ENCODE peak calls at places on chromosomes 4 and X, in five cellular contexts. I is tibial artery; Q is CD8-positive, alpha-beta T cell; J is K562; F is CD4-positive, alpha-beta T cell. G is an unnamed sample.

GRCh38 chrX:3312109-3312508 is 34.3 kb downstream of the MXRA5 start:
- DNase-seq in I (no peak), Q (no peak), J (no peak), F (no peak), G (no peak)

GRCh38 chrX:150308532-150309157 is 54.5 kb upstream of the MAMLD1 start:
- DNase-seq in I (no peak), Q (no peak), J (no peak), F (no peak), G (no peak)

GRCh38 chr4:47933798-47934197 is 19.4 kb upstream of the NFXL1 start:
- DNase-seq in I (no peak), Q (no peak), J (peak; percentile 42), F (no peak), G (no peak)

GRCh38 chr4:73891739-73892405 is 22.7 kb downstream of the CXCL1 start:
- DNase-seq in I (no peak), Q (no peak), J (no peak), F (no peak), G (no peak)

GRCh38 chr4:88457307-88458090 is 580 bp downstream of the HERC5 start:
- DNase-seq in I (peak; percentile 26), Q (no peak), J (no peak), F (no peak), G (no peak)

GRCh38 chrX:11287505-11287904 is 5.7 kb upstream of the AMELX start:
- DNase-seq in I (no peak), Q (no peak), J (no peak), F (no peak), G (no peak)

GRCh38 chr4:28523791-28524190 is 1663.2 kb downstream of the STIM2 start:
- DNase-seq in I (no peak), Q (no peak), J (no peak), F (no peak), G (no peak)

GRCh38 chr4:113325876-113326615 is 276.6 kb downstream of the ANK2 start:
- DNase-seq in I (no peak), Q (no peak), J (no peak), F (no peak), G (no peak)

GRCh38 chr4:185708348-185708747 is 103.6 kb downstream of the SORBS2 start:
- DNase-seq in I (no peak), Q (no peak), J (no peak), F (no peak), G (no peak)

DNA sequence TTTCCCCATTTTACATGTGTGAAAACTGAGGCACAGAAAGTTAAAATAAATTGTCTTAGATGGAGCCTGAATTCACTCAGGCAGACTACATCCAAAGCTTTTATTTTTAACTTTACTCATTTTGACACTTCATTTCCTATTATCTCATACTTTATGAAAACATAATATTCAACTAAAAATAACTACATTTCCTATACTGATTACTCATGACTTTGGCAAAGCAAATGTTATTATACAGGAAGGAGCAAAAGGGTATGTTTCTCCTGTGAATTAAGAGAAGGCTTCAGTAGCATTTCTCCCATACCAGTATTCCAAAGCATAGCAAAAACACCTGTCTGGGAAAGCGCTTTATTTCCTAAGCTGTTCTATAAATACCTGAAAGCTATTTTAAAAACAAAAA is 178.6 kb downstream of the ADAMTS3 start:
- DNase-seq in I (no peak), Q (no peak), J (no peak), F (no peak), G (no peak)
- H3K27me3 ChIP-seq in I (no peaks in the 10 kb centered on the region), Q (no peaks in the 10 kb centered on the region), J (no peaks in the 10 kb centered on the region), F (no peaks in the 10 kb centered on the region), G (no peaks in the 10 kb centered on the region)

DNA sequence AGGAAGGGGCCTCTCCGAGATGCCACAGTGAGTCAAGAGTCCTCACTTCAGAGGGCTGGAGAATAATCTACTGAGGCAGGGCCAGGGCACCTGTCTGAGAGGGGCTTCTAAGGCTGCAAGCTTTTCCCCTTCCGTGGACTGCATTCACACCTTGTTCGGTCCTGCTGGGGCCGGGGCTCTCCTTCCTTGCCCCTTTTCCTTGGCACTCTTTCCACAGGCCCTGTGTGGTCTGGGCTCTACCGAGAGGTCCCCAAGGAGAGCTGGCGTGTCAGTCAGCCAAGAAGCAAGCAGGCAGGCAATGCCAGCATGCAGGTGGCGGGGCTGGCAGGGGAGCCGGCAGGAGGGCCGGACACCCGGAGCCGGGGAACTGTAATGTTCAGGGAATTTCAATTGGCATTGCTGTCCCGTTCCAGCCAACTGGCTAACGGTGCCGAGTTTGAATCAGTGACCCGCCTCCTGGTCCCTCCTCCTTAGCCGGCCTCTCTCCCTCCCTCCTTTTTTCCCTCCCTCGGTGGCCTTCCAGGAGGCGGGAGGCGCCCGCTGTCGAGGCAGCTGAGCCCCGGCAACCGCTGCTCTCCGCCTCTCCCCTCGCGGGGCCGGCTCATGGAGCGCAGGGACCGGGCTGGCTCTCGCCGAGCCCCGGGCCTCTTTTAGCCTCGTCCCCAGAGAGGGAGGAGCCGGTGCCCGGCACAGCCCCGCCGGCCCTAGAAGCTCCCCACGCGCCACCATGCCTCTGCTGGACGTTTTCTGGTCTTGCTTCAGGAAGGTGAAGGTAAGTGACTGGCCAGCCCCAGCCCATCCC is at the start of gene STARD8:
- DNase-seq in I (no peak), Q (no peak), J (peak; percentile 55), F (no peak), G (no peak)
- TF ChIP-seq CTCF in I (no peak), Q (no peak), J (peak; percentile 19), F (no peak), G (no peak)

DNA sequence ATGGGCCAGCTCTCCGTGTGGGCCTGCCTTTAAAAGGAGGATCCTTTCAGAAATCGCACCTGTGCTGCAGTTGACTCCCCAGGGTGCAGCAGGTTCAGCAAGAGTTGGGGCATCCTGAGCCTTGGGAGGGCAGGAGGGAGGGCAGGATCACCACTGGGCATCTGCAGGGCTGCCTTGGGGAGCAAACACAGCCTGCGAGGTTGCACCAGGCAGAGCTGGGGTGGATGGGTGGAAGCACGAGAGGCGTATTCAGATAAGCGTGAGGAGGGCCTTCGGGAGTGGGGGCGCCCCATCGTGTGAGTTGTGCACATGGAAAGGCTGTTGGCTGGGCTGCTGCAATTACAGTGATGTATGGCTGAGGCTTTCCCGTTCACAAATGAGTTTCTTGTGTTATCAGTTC is 55.6 kb downstream of the PSAPL1 start:
- DNase-seq in I (no peak), Q (no peak), J (no peak), F (no peak), G (no peak)
- H3K27me3 ChIP-seq in I (no peaks in the 10 kb centered on the region), Q (no peaks in the 10 kb centered on the region), J (peaks cover 47% of the 10 kb centered on the region), F (peaks cover 24% of the 10 kb centered on the region), G (no peaks in the 10 kb centered on the region)

DNA sequence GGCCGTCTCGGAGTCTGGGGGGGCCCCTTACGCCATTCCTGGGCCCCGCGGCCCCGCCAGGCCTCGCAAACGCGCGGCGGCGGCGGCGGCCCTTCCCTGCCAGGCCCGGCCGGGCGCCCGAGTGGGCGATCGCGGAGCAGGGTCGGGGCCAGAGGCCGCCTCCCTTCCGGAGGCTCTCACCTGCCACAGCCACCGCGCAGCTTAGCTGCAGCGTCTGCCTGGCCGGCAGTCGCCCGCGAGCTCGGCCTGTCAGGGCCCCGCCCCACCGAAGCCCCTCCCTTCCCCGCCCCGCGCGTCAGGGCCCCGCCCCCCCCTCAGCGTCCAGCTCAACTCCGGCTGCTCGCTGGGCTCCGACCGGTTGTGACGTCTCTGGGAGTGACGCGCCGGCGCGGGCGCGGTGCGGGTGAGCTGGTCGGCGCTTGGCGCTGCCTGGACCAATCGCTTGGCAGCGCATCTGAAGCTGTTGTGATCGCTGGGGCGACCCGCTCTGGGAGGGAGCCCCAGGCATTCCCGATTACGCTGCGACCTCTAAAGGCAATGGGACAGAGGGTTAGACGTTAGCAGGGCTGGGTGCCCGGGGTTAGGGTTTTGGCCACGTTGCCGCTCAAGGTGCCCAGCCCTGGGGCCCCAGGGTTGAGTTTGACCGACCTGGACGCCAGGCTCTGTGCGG is at the start of gene SLC10A3:
- DNase-seq in I (peak; percentile 90), Q (peak; percentile 77), J (peak; percentile 93), F (peak; percentile 84), G (peak; percentile 97)
- TF ChIP-seq CTCF in I (no peak), Q (no peak), J (peak; percentile 42), F (no peak), G (no peak)

GRCh38 chrX:108361316-108361715 is 76.9 kb downstream of the COL4A6 start:
- DNase-seq in I (no peak), Q (no peak), J (no peak), F (no peak), G (no peak)
- H3K27me3 ChIP-seq in I (no peaks in the 10 kb centered on the region), Q (no peaks in the 10 kb centered on the region), J (no peaks in the 10 kb centered on the region), F (no peaks in the 10 kb centered on the region), G (no peaks in the 10 kb centered on the region)

DNA sequence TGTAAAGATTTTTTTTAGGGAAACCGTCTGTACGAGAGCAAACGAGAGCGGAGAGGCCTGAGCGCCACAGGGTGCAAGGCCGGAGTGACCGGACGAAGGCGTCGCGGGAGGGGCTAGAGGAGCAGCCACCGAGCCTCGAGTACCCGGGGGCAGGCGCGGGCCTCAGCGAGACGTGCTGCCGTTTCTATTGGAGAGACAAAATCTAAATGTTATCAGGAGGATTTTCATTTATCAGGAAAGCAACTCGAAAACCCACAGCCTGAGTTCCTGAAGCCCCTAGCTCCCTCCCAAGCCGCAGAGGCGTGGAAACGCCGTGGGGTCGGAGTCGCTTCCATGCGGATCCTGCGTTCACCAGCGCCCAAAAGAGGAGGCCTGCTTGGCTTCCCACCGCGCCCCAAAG is 194.3 kb downstream of the MGST2 start:
- DNase-seq in I (no peak), Q (no peak), J (no peak), F (no peak), G (no peak)
- TF ChIP-seq CTCF in I (no peak), Q (no peak), J (no peak), F (no peak), G (no peak)

DNA sequence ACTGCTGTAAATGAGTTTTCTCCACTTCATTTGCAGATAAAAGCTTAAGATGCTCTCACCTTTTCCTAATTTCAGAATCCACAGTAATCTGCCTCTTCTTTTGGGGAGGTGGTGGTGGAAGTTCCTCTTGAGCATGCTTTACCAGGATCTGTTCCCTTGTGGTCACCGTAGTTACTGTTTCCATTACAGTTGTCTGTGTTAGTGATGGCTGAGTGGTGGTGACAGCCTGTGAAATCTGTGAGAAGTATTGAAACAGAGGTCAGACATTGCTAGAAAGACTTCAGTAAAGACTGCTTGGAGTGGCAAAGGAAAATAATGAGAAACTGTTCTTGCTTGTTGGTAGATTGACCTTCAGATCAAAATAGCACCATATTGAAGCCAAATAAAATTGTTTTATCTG is 666.2 kb downstream of the DMD start:
- DNase-seq in I (no peak), Q (no peak), J (no peak), F (no peak), G (no peak)
- H3K27me3 ChIP-seq in I (no peaks in the 10 kb centered on the region), Q (no peaks in the 10 kb centered on the region), J (no peaks in the 10 kb centered on the region), F (no peaks in the 10 kb centered on the region), G (no peaks in the 10 kb centered on the region)

DNA sequence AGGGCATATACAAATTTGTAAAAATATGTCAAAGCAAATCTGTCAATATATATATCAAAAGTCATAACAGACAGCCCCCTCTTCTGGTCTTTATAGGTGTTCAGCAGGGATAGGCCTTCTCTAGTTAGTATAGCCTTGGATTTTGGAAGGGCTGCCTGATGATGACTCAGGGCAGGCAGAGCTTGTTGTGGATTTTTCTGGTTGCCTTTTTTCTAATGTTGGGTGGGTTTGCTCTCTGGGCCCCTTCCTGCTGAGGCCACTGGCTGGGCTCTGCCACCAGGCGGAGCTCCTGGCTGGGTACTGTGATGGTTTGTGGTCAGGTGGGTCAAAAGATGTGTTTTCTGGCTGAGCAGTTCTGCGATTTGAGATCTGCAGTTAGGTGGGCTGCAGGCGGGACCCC is 294.2 kb downstream of the GRIA2 start:
- DNase-seq in I (no peak), Q (no peak), J (no peak), F (no peak), G (no peak)
- TF ChIP-seq CTCF in I (no peak), Q (no peak), J (no peak), F (no peak), G (peak; percentile 30)